ENCODE peak calls at places on chromosomes 11 and 22, in six cellular contexts. D, E, S, B, Q and H are unnamed samples.

GRCh38 chr11:103035656-103036434 is 56.1 kb downstream of the DCUN1D5 start:
- DNase-seq in D (peak; percentile 85), E (no peak), S (no peak), B (peak; percentile 61), Q (no peak), H (peak; percentile 52)

GRCh38 chr11:128686745-128687177 is 7.1 kb upstream of the FLI1 start:
- DNase-seq in D (peak; percentile 43), E (peak; percentile 81), S (peak; percentile 73), B (peak; percentile 61), Q (peak; percentile 22), H (no peak)

GRCh38 chr11:121909571-121909970 is 206.4 kb downstream of the BLID start:
- DNase-seq in D (no peak), E (no peak), S (no peak), B (no peak), Q (no peak), H (no peak)

GRCh38 chr22:45268958-45269844 is 15.5 kb upstream of the UPK3A start:
- DNase-seq in D (peak; percentile 70), E (peak; percentile 95), S (peak; percentile 87), B (peak; percentile 88), Q (peak; percentile 89), H (no peak)

GRCh38 chr11:73480677-73481076 is 104.5 kb downstream of the RELT start:
- DNase-seq in D (peak; percentile 80), E (no peak), S (no peak), B (no peak), Q (no peak), H (no peak)

GRCh38 chr11:64885367-64886286 is 7.2 kb upstream of the EHD1 start:
- DNase-seq in D (peak; percentile 82), E (no peak), S (no peak), B (peak; percentile 19), Q (no peak), H (no peak)

GRCh38 chr11:31968774-31969433 is 122.0 kb upstream of the RCN1 start:
- DNase-seq in D (peak; percentile 83), E (no peak), S (peak; percentile 34), B (no peak), Q (peak; percentile 18), H (no peak)

GRCh38 chr11:5690216-5690615 is 626 bp downstream of the TRIM22 start:
- DNase-seq in D (peak; percentile 83), E (no peak), S (no peak), B (no peak), Q (no peak), H (no peak)

GRCh38 chr22:40247976-40248375 is 70.3 kb downstream of the TNRC6B start:
- DNase-seq in D (no peak), E (no peak), S (no peak), B (peak; percentile 55), Q (no peak), H (no peak)

GRCh38 chr11:88411265-88411664 is 73.7 kb upstream of the CTSC start:
- DNase-seq in D (peak; percentile 23), E (no peak), S (no peak), B (no peak), Q (no peak), H (peak; percentile 38)

GRCh38 chr11:46663277-46663940 is 37.0 kb downstream of the ARHGAP1 start:
- DNase-seq in D (peak; percentile 30), E (no peak), S (no peak), B (no peak), Q (no peak), H (no peak)

GRCh38 chr11:123137496-123138270 is 57.4 kb downstream of the CLMP start:
- DNase-seq in D (peak; percentile 92), E (peak; percentile 91), S (peak; percentile 87), B (no peak), Q (peak; percentile 79), H (peak; percentile 70)

GRCh38 chr22:50027639-50028537 is 15.3 kb upstream of the IL17REL start:
- DNase-seq in D (no peak), E (peak; percentile 45), S (no peak), B (no peak), Q (no peak), H (peak; percentile 9)

GRCh38 chr22:19641254-19641982 is 72.9 kb upstream of the SEPTIN5 start:
- DNase-seq in D (no peak), E (no peak), S (no peak), B (no peak), Q (no peak), H (no peak)

GRCh38 chr11:27319065-27319464 is 44.0 kb downstream of the CCDC34 start:
- DNase-seq in D (peak; percentile 58), E (no peak), S (no peak), B (no peak), Q (no peak), H (peak; percentile 47)

GRCh38 chr11:9693801-9694553 is 30.1 kb downstream of the SWAP70 start:
- DNase-seq in D (no peak), E (no peak), S (no peak), B (no peak), Q (no peak), H (no peak)

GRCh38 chr22:29555065-29555644 is 1.6 kb upstream of the THOC5 start:
- DNase-seq in D (peak; percentile 6), E (no peak), S (no peak), B (no peak), Q (no peak), H (peak; percentile 2)

GRCh38 chr22:43303751-43304150 is 39.4 kb downstream of the SCUBE1 start:
- DNase-seq in D (no peak), E (no peak), S (no peak), B (no peak), Q (no peak), H (no peak)

GRCh38 chr11:3134651-3135490 is 30.2 kb downstream of the OSBPL5 start:
- DNase-seq in D (no peak), E (peak; percentile 69), S (peak; percentile 42), B (no peak), Q (peak; percentile 14), H (no peak)

GRCh38 chr11:75328426-75329277 is 22.8 kb downstream of the ARRB1 start:
- DNase-seq in D (peak; percentile 82), E (peak; percentile 76), S (peak; percentile 72), B (peak; percentile 73), Q (peak; percentile 65), H (no peak)